ENCODE peak calls at places on chromosomes 1 and 21, in four cellular contexts. A, V, L and B are unnamed samples.

GRCh38 chr1:94047914-94048313 is 73.0 kb downstream of the ABCA4 start:
- DNase-seq in A (no peak), V (no peak), L (no peak), B (no peak)

GRCh38 chr1:147379889-147380288 is 137.4 kb downstream of the CHD1L start:
- DNase-seq in A (no peak), V (no peak), L (no peak), B (no peak)

GRCh38 chr1:110336300-110337039 is 2.7 kb upstream of the RBM15 start:
- DNase-seq in A (no peak), V (no peak), L (no peak), B (no peak)

GRCh38 chr1:23177438-23178380 is 9.1 kb upstream of the LUZP1 start:
- DNase-seq in A (no peak), V (peak; percentile 94), L (peak; percentile 45), B (peak; percentile 87)

GRCh38 chr1:201506092-201506491 is 831 bp downstream of the CSRP1 start:
- DNase-seq in A (no peak), V (no peak), L (no peak), B (no peak)

GRCh38 chr1:97071163-97071562 is 349.6 kb downstream of the PTBP2 start:
- DNase-seq in A (no peak), V (no peak), L (no peak), B (no peak)

GRCh38 chr1:17687125-17687524 is 68.0 kb upstream of the ACTL8 start:
- DNase-seq in A (no peak), V (no peak), L (no peak), B (no peak)

GRCh38 chr1:37085393-37085792 is 51.1 kb upstream of the GRIK3 start:
- DNase-seq in A (no peak), V (peak; percentile 33), L (no peak), B (no peak)

GRCh38 chr1:17212487-17213121 is 7.7 kb downstream of the PADI1 start:
- DNase-seq in A (peak; percentile 68), V (no peak), L (peak; percentile 73), B (no peak)

GRCh38 chr1:238052496-238053266 is 162.0 kb upstream of the ZP4 start:
- DNase-seq in A (no peak), V (no peak), L (no peak), B (no peak)

GRCh38 chr1:223717695-223718363 is 5.5 kb downstream of the CAPN2 start:
- DNase-seq in A (no peak), V (no peak), L (no peak), B (no peak)

GRCh38 chr21:36976882-36977651 is 10.6 kb upstream of the HLCS start:
- DNase-seq in A (no peak), V (peak; percentile 53), L (peak; percentile 52), B (no peak)

GRCh38 chr1:53754484-53755312 is 15.7 kb upstream of the GLIS1 start:
- DNase-seq in A (no peak), V (peak; percentile 39), L (no peak), B (peak; percentile 27)

GRCh38 chr21:14308234-14308633 is 74.7 kb downstream of the HSPA13 start:
- DNase-seq in A (no peak), V (no peak), L (no peak), B (no peak)

GRCh38 chr1:155688318-155689121 is at the start of the genes DAP3 and YY1AP1:
- DNase-seq in A (peak; percentile 81), V (peak; percentile 84), L (peak; percentile 91), B (peak; percentile 92)

GRCh38 chr1:94599090-94599813 is 57.7 kb upstream of the F3 start:
- DNase-seq in A (no peak), V (peak; percentile 13), L (no peak), B (no peak)

GRCh38 chr1:213268221-213268620 is 217.2 kb downstream of the RPS6KC1 start:
- DNase-seq in A (no peak), V (no peak), L (no peak), B (no peak)

GRCh38 chr1:155192346-155193274 is 15.1 kb downstream of the THBS3 start:
- DNase-seq in A (no peak), V (no peak), L (no peak), B (no peak)